ENCODE peak calls at places on chromosomes 5 and 9, in ten cellular contexts. Z is activated T-helper 1 cell treated with Interleukin-2 at 50 U/mL for 16 hours; M is lung microvascular endothelial cell; S is T-helper 2 cell; X is HEK293T; H is germinal center; W is NCI-H1092; A is activated T-helper 9 cell treated with anti-CD3 and anti-CD28 coated beads, Interleukin-2, amount 50 U/mL, for 16 hours; O is stimulated activated naive CD4-positive, alpha-beta T cell; F is brain pericyte. P is an unnamed sample.

GRCh38 chr9:82115900-82116299 is 127.3 kb downstream of the SPATA31D1 start:
- DNase-seq in W (no peak), F (no peak), Z (no peak), O (no peak), H (no peak), S (no peak), A (no peak), X (no peak), M (no peak), P (no peak)

GRCh38 chr9:71920456-71921189 is 9.2 kb downstream of the C9orf85 start:
- DNase-seq in A (no peak), H (no peak), O (no peak), Z (no peak), X (no peak), F (no peak), S (no peak), W (no peak), M (no peak), P (no peak)

GRCh38 chr5:61000887-61001286 is 55.9 kb downstream of the NDUFAF2 start:
- DNase-seq in W (no peak), H (no peak), M (no peak), S (no peak), F (no peak), A (no peak), O (no peak), X (no peak), Z (no peak), P (no peak)

GRCh38 chr9:97359147-97359546 is 51.7 kb downstream of the CCDC180 start:
- DNase-seq in S (no peak), F (no peak), W (no peak), X (no peak), Z (no peak), M (no peak), H (no peak), A (no peak), O (no peak), P (no peak)

GRCh38 chr5:160169326-160169725 is 50.1 kb upstream of the PWWP2A start:
- DNase-seq in W (no peak), H (no peak), F (no peak), S (no peak), M (no peak), X (no peak), O (no peak), A (no peak), Z (no peak), P (peak; percentile 76)

GRCh38 chr9:31808770-31809169 is 575.7 kb upstream of the ACO1 start:
- DNase-seq in O (no peak), W (no peak), F (no peak), X (no peak), S (no peak), Z (no peak), A (no peak), H (no peak), M (no peak), P (no peak)

GRCh38 chr5:133423031-133423617 is 189.2 kb downstream of the FSTL4 start:
- DNase-seq in F (no peak), M (no peak), S (no peak), H (no peak), Z (no peak), W (no peak), A (no peak), X (no peak), O (no peak), P (no peak)

GRCh38 chr5:143554194-143554717 is 150.8 kb upstream of the NR3C1 start:
- DNase-seq in S (no peak), X (no peak), A (no peak), H (no peak), M (no peak), F (no peak), O (no peak), Z (no peak), W (no peak), P (peak; percentile 85)

GRCh38 chr9:105296889-105297288 is 52.4 kb downstream of the SLC44A1 start:
- DNase-seq in M (peak; percentile 39), O (no peak), F (peak; percentile 27), H (no peak), A (no peak), W (no peak), S (no peak), Z (no peak), X (no peak), P (peak; percentile 76)

GRCh38 chr9:19028835-19029451 is 4.1 kb downstream of the SAXO1 start:
- DNase-seq in S (no peak), Z (no peak), W (peak; percentile 73), F (peak; percentile 39), X (peak; percentile 86), A (no peak), H (peak; percentile 58), M (peak; percentile 83), O (peak; percentile 10), P (peak; percentile 88)

GRCh38 chr5:159965031-159965837 is 43.7 kb upstream of the TTC1 start:
- DNase-seq in Z (no peak), S (no peak), H (peak; percentile 22), M (peak; percentile 53), A (no peak), W (peak; percentile 2), O (no peak), F (peak; percentile 22), X (peak; percentile 65), P (peak; percentile 90)

GRCh38 chr9:136784249-136784996 is 6.7 kb upstream of the TMEM141 start:
- DNase-seq in H (no peak), X (no peak), O (no peak), S (no peak), M (peak; percentile 43), A (no peak), W (peak; percentile 27), Z (no peak), F (no peak), P (peak; percentile 51)

GRCh38 chr5:28750236-28750635 is 1711.8 kb upstream of the CDH9 start:
- DNase-seq in F (no peak), H (no peak), O (no peak), Z (no peak), X (no peak), S (no peak), M (no peak), A (no peak), W (no peak), P (no peak)

GRCh38 chr5:73214921-73215490 is 42.0 kb downstream of the TMEM174 start:
- DNase-seq in S (no peak), O (no peak), H (no peak), A (no peak), W (peak; percentile 69), F (no peak), M (no peak), Z (no peak), X (no peak), P (no peak)

GRCh38 chr5:135533794-135534193 is 2.0 kb downstream of the NEUROG1 start:
- DNase-seq in F (no peak), A (no peak), X (no peak), H (no peak), Z (no peak), W (no peak), O (no peak), S (no peak), M (no peak), P (no peak)

GRCh38 chr5:62288118-62288517 is 17.9 kb upstream of the KIF2A start:
- DNase-seq in W (no peak), X (no peak), S (no peak), H (no peak), M (no peak), Z (no peak), F (no peak), O (no peak), A (no peak), P (no peak)

GRCh38 chr5:60274704-60275103 is 381.2 kb upstream of the PDE4D start:
- DNase-seq in S (no peak), A (no peak), X (no peak), Z (no peak), W (no peak), M (peak; percentile 36), F (no peak), O (no peak), H (no peak), P (no peak)

GRCh38 chr5:139593716-139594319 is 32.7 kb downstream of the UBE2D2 start:
- DNase-seq in W (no peak), O (no peak), M (no peak), Z (no peak), S (no peak), X (no peak), H (no peak), F (no peak), A (no peak), P (peak; percentile 34)

GRCh38 chr9:89178162-89179120 is at the start of gene SHC3:
- DNase-seq in A (no peak), W (no peak), M (peak; percentile 11), Z (no peak), X (no peak), F (no peak), S (no peak), H (no peak), O (no peak), P (peak; percentile 36)

GRCh38 chr9:1505489-1505888 is 455.3 kb downstream of the DMRT2 start:
- DNase-seq in S (no peak), H (no peak), O (no peak), W (no peak), A (no peak), F (no peak), Z (no peak), M (no peak), X (no peak), P (no peak)

GRCh38 chr9:109342878-109343277 is 22.0 kb upstream of the EPB41L4B start:
- DNase-seq in X (no peak), A (no peak), H (no peak), W (no peak), M (no peak), S (no peak), F (no peak), Z (no peak), O (no peak), P (no peak)

GRCh38 chr5:138469540-138470321 is 4.5 kb downstream of the EGR1 start:
- DNase-seq in O (no peak), Z (no peak), H (no peak), X (no peak), W (no peak), M (peak; percentile 89), S (no peak), A (no peak), F (peak; percentile 80), P (peak; percentile 47)

GRCh38 chr9:115261656-115262081 is 143.7 kb upstream of the TNC start:
- DNase-seq in F (no peak), M (no peak), H (no peak), O (no peak), Z (no peak), A (no peak), X (no peak), W (no peak), S (no peak), P (no peak)

P was measured in AG20443.